ENCODE peak calls at places on chromosomes 7 and 10, in five cellular contexts. G, C, A, N and L are unnamed samples.

GRCh38 chr10:43202224-43202656 is 64.0 kb downstream of the CSGALNACT2 start:
- DNase-seq in G (no peak), C (peak; percentile 21), A (peak; percentile 82), N (no peak), L (peak; percentile 43)

GRCh38 chr7:6691609-6692106 is 15.1 kb downstream of the ZNF12 start:
- DNase-seq in G (no peak), C (no peak), A (no peak), N (no peak), L (no peak)

GRCh38 chr10:44961231-44961571 is 1.6 kb downstream of the RASSF4 start:
- DNase-seq in G (peak; percentile 4), C (no peak), A (no peak), N (no peak), L (peak; percentile 42)

GRCh38 chr7:82335927-82336326 is 107.7 kb downstream of the CACNA2D1 start:
- DNase-seq in G (no peak), C (no peak), A (no peak), N (no peak), L (peak; percentile 27)

GRCh38 chr7:137618748-137619147 is 228.0 kb downstream of the DGKI start:
- DNase-seq in G (no peak), C (no peak), A (no peak), N (no peak), L (no peak)

GRCh38 chr7:158112571-158113320 is 474.9 kb downstream of the PTPRN2 start:
- DNase-seq in G (no peak), C (peak; percentile 4), A (no peak), N (no peak), L (no peak)

GRCh38 chr10:51843966-51844365 is 144.6 kb upstream of the CSTF2T start:
- DNase-seq in G (no peak), C (no peak), A (no peak), N (no peak), L (no peak)

GRCh38 chr10:10804998-10805737 is 212.5 kb upstream of the CELF2 start:
- DNase-seq in G (no peak), C (no peak), A (no peak), N (no peak), L (no peak)

GRCh38 chr7:44985033-44985695 is 6.3 kb upstream of the MYO1G start:
- DNase-seq in G (no peak), C (no peak), A (peak; percentile 19), N (no peak), L (no peak)

GRCh38 chr7:85290252-85290651 is 103.4 kb upstream of the SEMA3D start:
- DNase-seq in G (no peak), C (no peak), A (no peak), N (no peak), L (no peak)

GRCh38 chr10:61882621-61883375 is 18.7 kb upstream of the ARID5B start:
- DNase-seq in G (no peak), C (no peak), A (no peak), N (no peak), L (no peak)

GRCh38 chr10:8310930-8311329 is 256.4 kb downstream of the GATA3 start:
- DNase-seq in G (no peak), C (no peak), A (no peak), N (no peak), L (no peak)

GRCh38 chr10:103870503-103870902 is 15.1 kb upstream of the SH3PXD2A start:
- DNase-seq in G (no peak), C (no peak), A (no peak), N (no peak), L (no peak)

GRCh38 chr7:24038993-24039392 is 245.0 kb upstream of the NPY start:
- DNase-seq in G (no peak), C (no peak), A (no peak), N (no peak), L (no peak)

GRCh38 chr10:52459097-52459496 is 145.0 kb downstream of the DKK1 start:
- DNase-seq in G (no peak), C (no peak), A (no peak), N (no peak), L (no peak)

GRCh38 chr10:104650072-104650471 is 9.0 kb downstream of the SORCS3 start:
- DNase-seq in G (no peak), C (no peak), A (no peak), N (no peak), L (no peak)

GRCh38 chr10:80487791-80488538 is 33.9 kb downstream of the TSPAN14 start:
- DNase-seq in G (no peak), C (no peak), A (no peak), N (no peak), L (peak; percentile 42)

GRCh38 chr10:29955308-29955935 is 104.0 kb downstream of the JCAD start:
- DNase-seq in G (no peak), C (no peak), A (peak; percentile 32), N (no peak), L (no peak)

GRCh38 chr10:29542723-29543122 is 92.0 kb downstream of the SVIL start:
- DNase-seq in G (no peak), C (no peak), A (no peak), N (no peak), L (no peak)

GRCh38 chr10:29853913-29854312 is 205.5 kb downstream of the JCAD start:
- DNase-seq in G (no peak), C (no peak), A (no peak), N (no peak), L (no peak)

GRCh38 chr10:52609601-52610240 is 162.9 kb downstream of the MBL2 start:
- DNase-seq in G (no peak), C (no peak), A (no peak), N (no peak), L (no peak)

GRCh38 chr7:130160455-130160854 is 44.8 kb downstream of the TMEM209 start:
- DNase-seq in G (no peak), C (no peak), A (no peak), N (no peak), L (no peak)

GRCh38 chr10:121935702-121936101 is 7.9 kb upstream of the ATE1 start:
- DNase-seq in G (no peak), C (no peak), A (no peak), N (no peak), L (peak; percentile 98)

GRCh38 chr10:81872206-81872605 is 2.8 kb upstream of the NRG3 start:
- DNase-seq in G (no peak), C (no peak), A (no peak), N (no peak), L (no peak)

GRCh38 chr10:112471878-112472487 is 25.0 kb downstream of the VTI1A start:
- DNase-seq in G (no peak), C (no peak), A (no peak), N (no peak), L (peak; percentile 79)

GRCh38 chr10:132220061-132220460 is 33.3 kb downstream of the DPYSL4 start:
- DNase-seq in G (no peak), C (no peak), A (peak; percentile 48), N (no peak), L (no peak)

GRCh38 chr10:75611972-75612331 is 180.5 kb downstream of the LRMDA start:
- DNase-seq in G (no peak), C (no peak), A (no peak), N (no peak), L (no peak)
- H3K27ac ChIP-seq in G (no peak overlapping the region), C (no peak overlapping the region), A (no peak overlapping the region), N (no peak overlapping the region), L (peak overlapping the region; percentile 43)

GRCh38 chr7:55510621-55511020 is 61.7 kb downstream of the VOPP1 start:
- DNase-seq in G (no peak), C (no peak), A (no peak), N (no peak), L (no peak)
- H3K4me3 ChIP-seq in G (no peak overlapping the region), C (no peak overlapping the region), A (no peak overlapping the region), N (no peak overlapping the region), L (no peak overlapping the region)

GRCh38 chr7:123727071-123727837 is 21.5 kb downstream of the WASL start:
- DNase-seq in G (no peak), C (no peak), A (no peak), N (no peak), L (no peak)
- H3K4me1 ChIP-seq in G (peaks cover 18% of the 10 kb centered on the region), C (peaks cover 19% of the 10 kb centered on the region), A (peaks cover 14% of the 10 kb centered on the region), N (no peaks in the 10 kb centered on the region), L (peaks cover 7% of the 10 kb centered on the region)

GRCh38 chr10:48192916-48193450 is 81.5 kb downstream of the FRMPD2 start:
- DNase-seq in G (no peak), C (no peak), A (no peak), N (no peak), L (no peak)

GRCh38 chr10:48187126-48187525 is 87.4 kb downstream of the FRMPD2 start:
- DNase-seq in G (no peak), C (no peak), A (no peak), N (no peak), L (no peak)

GRCh38 chr10:48187713-48188541 is 86.6 kb downstream of the FRMPD2 start:
- DNase-seq in G (no peak), C (no peak), A (no peak), N (no peak), L (peak; percentile 12)
- H3K27ac ChIP-seq in G (no peak overlapping the region), C (no peak overlapping the region), A (no peak overlapping the region), N (no peak overlapping the region), L (no peak overlapping the region)